ENCODE peak calls at places on chromosomes 6 and 20, in four cellular contexts. R is ovary, U is kidney epithelial cell, D is breast epithelium. H is an unnamed sample.
A peak's percentile ranks its signal among the peaks of the same experiment; 100 is the strongest.

GRCh38 chr6:158879180-158879579 is 60.0 kb upstream of the EZR start:
- DNase-seq in U (no peak), D (no peak), R (no peak), H (peak; percentile 27)

GRCh38 chr6:21935561-21936028 is 342.0 kb downstream of the SOX4 start:
- DNase-seq in D (no peak), U (no peak), R (no peak), H (no peak)

GRCh38 chr20:1932971-1933370 is 37.8 kb downstream of the SIRPA start:
- DNase-seq in U (no peak), D (no peak), R (no peak), H (no peak)

GRCh38 chr6:137745321-137745720 is 121.7 kb upstream of the TNFAIP3 start:
- DNase-seq in U (no peak), D (no peak), R (no peak), H (no peak)

GRCh38 chr20:59145926-59146800 is 17.5 kb upstream of the ZNF831 start:
- DNase-seq in U (no peak), D (peak; percentile 4), R (no peak), H (no peak)

GRCh38 chr6:41343641-41344187 is 8.3 kb downstream of the NCR2 start:
- DNase-seq in U (no peak), D (no peak), R (no peak), H (no peak)

GRCh38 chr20:16574656-16575355 is 1.6 kb upstream of the KIF16B start:
- DNase-seq in U (no peak), D (peak; percentile 67), R (peak; percentile 80), H (peak; percentile 70)

GRCh38 chr6:166996406-166996805 is 2.8 kb upstream of the CEP43 start:
- DNase-seq in U (peak; percentile 26), D (no peak), R (no peak), H (no peak)

GRCh38 chr6:167506443-167507231 is 181.8 kb downstream of the TTLL2 start:
- DNase-seq in R (no peak), D (no peak), U (no peak), H (no peak)

GRCh38 chr6:143513410-143513809 is 1.9 kb upstream of the FUCA2 start:
- DNase-seq in D (no peak), U (no peak), R (no peak), H (no peak)

GRCh38 chr6:52304917-52305316 is 20.4 kb upstream of the MCM3 start:
- DNase-seq in U (no peak), R (no peak), D (no peak), H (no peak)

GRCh38 chr6:24907959-24908358 is 27.8 kb downstream of the RIPOR2 start:
- DNase-seq in R (no peak), D (no peak), U (no peak), H (no peak)

GRCh38 chr6:63351995-63352586 is 32.3 kb upstream of the LGSN start:
- DNase-seq in U (peak; percentile 29), D (no peak), R (no peak), H (peak; percentile 55)

DNA sequence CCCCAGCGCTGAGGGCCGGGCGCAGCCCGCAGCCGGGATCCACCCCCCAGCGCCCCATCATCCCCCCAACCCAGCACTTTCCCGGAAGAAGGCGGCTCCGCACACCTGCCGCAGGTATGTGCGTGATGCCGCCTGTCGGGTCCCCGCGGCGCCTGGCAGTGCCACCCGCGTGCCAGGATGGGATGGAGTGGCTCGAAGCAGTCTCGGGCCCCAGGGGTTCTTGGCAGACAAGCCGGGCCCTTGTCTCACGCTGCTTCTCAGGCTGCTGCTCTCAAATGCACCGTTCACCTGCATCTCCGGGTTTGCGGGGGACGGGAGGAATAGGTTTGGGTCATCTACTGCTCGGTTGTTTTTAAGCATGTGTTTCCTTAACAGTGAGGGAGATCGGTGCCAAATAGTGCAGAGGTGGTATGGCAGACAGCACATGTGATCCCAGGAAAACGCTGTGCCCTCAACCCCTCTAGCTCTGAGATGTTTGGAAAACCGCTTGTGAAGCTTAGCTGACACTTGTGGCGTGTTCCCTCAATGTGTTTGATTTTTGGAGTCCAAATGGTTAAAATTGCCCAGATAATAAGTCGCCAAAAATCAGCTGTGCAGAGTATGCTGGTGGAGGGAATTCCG is 847 bp downstream of the MYLIP start:
- DNase-seq in R (peak; percentile 41), D (peak; percentile 36), U (no peak), H (no peak)
- TF ChIP-seq CTCF in R (no peak), D (no peak), U (no peak), H (no peak)

GRCh38 chr6:7907159-7907558 is 3.4 kb downstream of the TXNDC5 start:
- DNase-seq in D (no peak), U (no peak), R (no peak), H (no peak)
- H3K4me3 ChIP-seq in D (no peak overlapping the region), U (no peak overlapping the region), R (no peak overlapping the region), H (peak overlapping the region; percentile 53)

GRCh38 chr6:100780648-100781047 is 100.5 kb downstream of the ASCC3 start:
- DNase-seq in R (no peak), U (no peak), D (no peak), H (no peak)

GRCh38 chr6:100774681-100775080 is 106.4 kb downstream of the ASCC3 start:
- DNase-seq in D (no peak), R (no peak), U (no peak), H (no peak)

DNA sequence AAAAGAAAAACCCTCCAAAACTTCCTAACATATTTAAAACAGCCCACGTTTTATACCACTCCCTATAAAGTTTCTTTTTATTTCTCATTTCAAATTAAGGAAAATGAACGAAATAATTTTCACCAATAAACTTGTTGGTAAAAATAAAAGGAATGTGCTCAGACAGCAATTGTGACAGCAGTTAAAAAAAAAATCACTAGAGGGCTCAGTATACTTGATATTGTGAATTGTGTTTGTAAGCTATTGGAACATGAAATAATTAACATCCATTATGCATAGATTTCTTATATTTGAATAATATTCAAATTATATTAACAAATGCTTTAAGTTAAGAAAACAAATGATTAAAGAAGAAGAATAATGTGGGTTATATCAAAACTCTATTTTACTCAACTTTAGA is 105.5 kb downstream of the ASCC3 start:
- DNase-seq in D (no peak), U (no peak), R (no peak), H (no peak)
- TF ChIP-seq CTCF in D (no peak), U (no peak), R (no peak), H (no peak)

GRCh38 chr20:62409935-62410741 is 3.1 kb upstream of the CABLES2 start:
- DNase-seq in U (no peak), D (peak; percentile 61), R (peak; percentile 61), H (no peak)
- H3K4me3 ChIP-seq in U (no peak overlapping the region), D (no peak overlapping the region), R (no peak overlapping the region), H (no peak overlapping the region)

GRCh38 chr6:11213305-11214106 is 19.0 kb downstream of the NEDD9 start:
- DNase-seq in D (peak; percentile 38), R (no peak), U (no peak), H (no peak)

GRCh38 chr6:11210386-11211138 is 21.9 kb downstream of the NEDD9 start:
- DNase-seq in R (no peak), U (no peak), D (peak; percentile 18), H (no peak)

GRCh38 chr6:11211235-11211634 is 21.2 kb downstream of the NEDD9 start:
- DNase-seq in R (no peak), U (no peak), D (no peak), H (no peak)

GRCh38 chr6:11214438-11214837 is 18.0 kb downstream of the NEDD9 start:
- DNase-seq in U (no peak), D (peak; percentile 78), R (no peak), H (no peak)

DNA sequence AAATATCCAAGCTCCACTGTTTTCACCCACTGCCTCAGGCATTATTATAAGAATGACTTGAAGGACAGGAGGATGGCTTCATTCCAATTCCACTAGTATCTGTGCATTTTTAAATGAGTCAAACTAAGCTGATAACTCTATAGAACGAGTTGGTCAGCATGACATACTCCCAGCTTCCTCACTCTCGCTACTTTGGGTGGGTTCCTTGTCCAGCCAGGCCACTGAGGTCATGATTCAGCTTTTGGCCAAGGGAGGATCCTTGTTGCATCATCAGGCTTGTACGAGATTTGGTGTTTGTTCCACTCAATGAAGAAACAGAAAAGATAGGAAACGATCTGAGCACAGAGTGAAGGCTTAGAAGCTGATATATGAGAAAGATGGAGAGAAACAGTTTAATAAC is 19.8 kb downstream of the NEDD9 start:
- DNase-seq in D (peak; percentile 34), U (no peak), R (peak; percentile 63), H (no peak)
- TF ChIP-seq CTCF in D (no peak), U (no peak), R (no peak), H (no peak)

GRCh38 chr6:44276667-44277640 is 6.7 kb downstream of the TMEM151B start:
- DNase-seq in R (no peak), D (no peak), U (no peak), H (no peak)

GRCh38 chr6:44275749-44276648 is 5.7 kb downstream of the TMEM151B start:
- DNase-seq in R (no peak), U (no peak), D (no peak), H (no peak)

GRCh38 chr6:44272999-44273566 is 2.8 kb downstream of the TMEM151B start:
- DNase-seq in U (no peak), R (no peak), D (no peak), H (no peak)

GRCh38 chr6:44273617-44274016 is 3.4 kb downstream of the TMEM151B start:
- DNase-seq in U (no peak), D (no peak), R (no peak), H (no peak)

DNA sequence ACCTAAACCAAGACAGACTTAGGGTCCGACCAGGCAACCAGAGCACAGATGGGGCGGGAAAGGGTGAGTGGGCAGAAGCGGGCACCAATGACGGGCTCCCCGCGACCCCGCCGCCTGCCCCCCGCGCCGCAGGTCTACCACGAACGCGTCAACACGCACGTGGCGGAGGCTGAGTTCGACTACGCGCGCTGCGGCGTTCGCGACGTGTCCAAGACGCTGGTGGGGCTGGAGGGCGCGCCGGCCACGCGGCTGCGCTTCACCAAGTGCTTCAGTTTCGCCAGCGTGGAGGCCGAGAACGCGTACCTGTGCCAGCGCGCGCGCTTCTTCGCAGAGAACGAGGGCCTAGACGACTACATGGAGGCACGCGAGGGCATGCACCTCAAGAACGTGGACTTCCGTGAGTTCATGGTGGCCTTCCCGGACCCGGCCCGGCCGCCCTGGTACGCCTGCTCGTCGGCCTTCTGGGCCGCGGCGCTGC is 5.1 kb downstream of the TMEM151B start:
- DNase-seq in R (no peak), U (no peak), D (no peak), H (no peak)
- H3K4me3 ChIP-seq in R (no peak overlapping the region), U (no peak overlapping the region), D (peak overlapping the region; percentile 39), H (no peak overlapping the region)

DNA sequence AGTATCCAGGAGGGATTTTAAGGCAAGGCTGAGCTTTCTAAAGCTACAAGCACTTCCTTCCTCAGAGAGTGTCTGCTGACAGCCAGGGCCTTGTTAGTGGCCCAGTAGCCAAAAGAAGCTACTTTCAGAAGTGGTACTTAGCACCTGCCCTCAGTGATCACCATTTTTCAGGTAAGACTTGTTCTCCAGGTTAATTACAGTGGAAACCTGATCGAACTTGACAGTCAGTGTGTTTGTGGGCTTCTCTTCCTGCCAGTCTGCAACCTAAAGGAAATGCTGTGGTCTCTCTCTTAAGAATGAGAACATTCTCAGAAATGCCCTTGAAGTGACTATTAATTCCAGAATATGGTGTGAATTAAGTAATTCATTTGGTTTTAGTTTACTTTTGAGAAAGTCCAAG is 185.1 kb upstream of the AGPAT4 start:
- DNase-seq in D (no peak), U (no peak), R (no peak), H (no peak)
- TF ChIP-seq CTCF in D (no peak), U (no peak), R (no peak), H (no peak)

GRCh38 chr20:10537850-10538480 is 102.9 kb downstream of the SLX4IP start:
- DNase-seq in D (no peak), U (no peak), R (no peak), H (no peak)
- H3K4me3 ChIP-seq in D (no peak overlapping the region), U (no peak overlapping the region), R (no peak overlapping the region), H (no peak overlapping the region)

H was measured in GM12864.